ENCODE peak calls at places on chromosome 3, in four cellular contexts. E is myocyte; F is stimulated activated CD8-positive, alpha-beta memory T cell treated with anti-CD3 and anti-CD28 coated beads, Interleukin-7, amount 100 ng/mL, for 4 hours; J is MM.1S. W is an unnamed sample.

GRCh38 chr3:121998588-121999473 is 23.2 kb downstream of the ILDR1 start:
- DNase-seq in E (no peak), F (no peak), J (no peak), W (peak)

GRCh38 chr3:173725507-173725906 is 328.0 kb downstream of the NLGN1 start:
- DNase-seq in E (no peak), J (peak), F (no peak), W (no peak)

GRCh38 chr3:172591876-172592771 is 68.9 kb upstream of the TNFSF10 start:
- DNase-seq in J (peak), E (peak), F (peak), W (no peak)

GRCh38 chr3:138060792-138061191 is 50.8 kb downstream of the CLDN18 start:
- DNase-seq in J (no peak), F (no peak), E (no peak), W (no peak)

GRCh38 chr3:59064276-59064675 is 14.5 kb upstream of the CFAP20DC start:
- DNase-seq in J (no peak), F (no peak), E (no peak), W (no peak)

GRCh38 chr3:15291589-15292541 is 40.5 kb downstream of the SH3BP5 start:
- DNase-seq in J (peak), F (peak), E (peak), W (no peak)

GRCh38 chr3:148896062-148896461 is 31.0 kb downstream of the CPA3 start:
- DNase-seq in J (no peak), E (no peak), F (no peak), W (no peak)

GRCh38 chr3:64530434-64531049 is 157.3 kb downstream of the ADAMTS9 start:
- DNase-seq in E (peak), J (peak), F (no peak), W (no peak)

GRCh38 chr3:192850501-192850981 is 67.1 kb downstream of the MB21D2 start:
- DNase-seq in F (peak), J (no peak), E (no peak), W (no peak)

GRCh38 chr3:106299300-106300098 is 430.7 kb upstream of the CBLB start:
- DNase-seq in F (no peak), J (peak), E (peak), W (no peak)

GRCh38 chr3:40597441-40597840 is 72.7 kb downstream of the ZNF621 start:
- DNase-seq in J (no peak), F (no peak), E (peak), W (no peak)

GRCh38 chr3:89372456-89372855 is 265.0 kb downstream of the EPHA3 start:
- DNase-seq in J (no peak), F (no peak), E (peak), W (no peak)

GRCh38 chr3:158762701-158763100 is 30.4 kb upstream of the RARRES1 start:
- DNase-seq in J (no peak), F (no peak), E (no peak), W (no peak)

GRCh38 chr3:33315826-33316225 is 38.6 kb downstream of the FBXL2 start:
- DNase-seq in E (no peak), F (no peak), J (no peak), W (no peak)

GRCh38 chr3:48430359-48431101 is 644 bp upstream of the PLXNB1 start:
- DNase-seq in F (no peak), E (no peak), J (no peak), W (no peak)

W was measured in SIG-M5.